ENCODE peak calls at places on chromosomes 6 and 20, in eight cellular contexts. N, Y, M, B, E, S, D and A are unnamed samples.

GRCh38 chr6:122389704-122390103 is 9.7 kb upstream of the HSF2 start:
- DNase-seq in N (peak), Y (no peak), M (no peak), B (no peak), E (peak), S (no peak), D (no peak), A (no peak)

GRCh38 chr20:32560989-32561830 is 23.9 kb downstream of the NOL4L start:
- DNase-seq in N (no peak), Y (no peak), M (no peak), B (no peak), E (no peak), S (no peak), D (no peak), A (no peak)

GRCh38 chr6:95078457-95078856 is 498.9 kb upstream of the MANEA start:
- DNase-seq in N (no peak), Y (no peak), M (no peak), B (no peak), E (no peak), S (no peak), D (no peak), A (no peak)

GRCh38 chr6:28252507-28252975 is 472 bp upstream of the ZKSCAN4 start:
- DNase-seq in N (no peak), Y (no peak), M (no peak), B (peak), E (no peak), S (peak), D (no peak), A (no peak)

GRCh38 chr6:26155066-26155925 is 68.1 kb downstream of the HFE start:
- DNase-seq in N (no peak), Y (peak), M (no peak), B (peak), E (peak), S (no peak), D (no peak), A (no peak)

GRCh38 chr6:33839399-33840063 is 35.7 kb upstream of the MLN start:
- DNase-seq in N (no peak), Y (no peak), M (no peak), B (no peak), E (no peak), S (no peak), D (no peak), A (no peak)

GRCh38 chr6:138105880-138106664 is 1.1 kb downstream of the PERP start:
- DNase-seq in N (peak), Y (peak), M (no peak), B (no peak), E (peak), S (no peak), D (no peak), A (no peak)

GRCh38 chr6:13711726-13712484 is at the start of gene RANBP9:
- DNase-seq in N (peak), Y (peak), M (peak), B (peak), E (peak), S (peak), D (peak), A (peak)

GRCh38 chr6:30763618-30764489 is 19.5 kb upstream of the IER3 start:
- DNase-seq in N (peak), Y (peak), M (no peak), B (no peak), E (peak), S (no peak), D (peak), A (no peak)

GRCh38 chr6:26187981-26188635 is 100.9 kb downstream of the HFE start:
- DNase-seq in N (peak), Y (peak), M (no peak), B (no peak), E (peak), S (peak), D (no peak), A (peak)

GRCh38 chr20:46014517-46015396 is 6.0 kb downstream of the MMP9 start:
- DNase-seq in N (no peak), Y (no peak), M (no peak), B (no peak), E (peak), S (no peak), D (no peak), A (no peak)

GRCh38 chr20:20824924-20825584 is 112.6 kb upstream of the RALGAPA2 start:
- DNase-seq in N (peak), Y (peak), M (no peak), B (peak), E (peak), S (peak), D (peak), A (no peak)

GRCh38 chr20:39429716-39430115 is 467.6 kb downstream of the DHX35 start:
- DNase-seq in N (no peak), Y (peak), M (no peak), B (peak), E (peak), S (no peak), D (no peak), A (no peak)

GRCh38 chr20:62241501-62241900 is 3.2 kb downstream of the OSBPL2 start:
- DNase-seq in N (no peak), Y (no peak), M (no peak), B (no peak), E (no peak), S (no peak), D (no peak), A (no peak)

GRCh38 chr6:166957087-166957804 is 896 bp upstream of the RNASET2 start:
- DNase-seq in N (no peak), Y (no peak), M (no peak), B (peak), E (peak), S (peak), D (no peak), A (no peak)

GRCh38 chr20:20731945-20732296 is 19.5 kb upstream of the RALGAPA2 start:
- DNase-seq in N (no peak), Y (no peak), M (no peak), B (no peak), E (no peak), S (no peak), D (no peak), A (no peak)

GRCh38 chr6:137297887-137298286 is 78.7 kb upstream of the IFNGR1 start:
- DNase-seq in N (peak), Y (no peak), M (peak), B (no peak), E (no peak), S (no peak), D (no peak), A (no peak)

GRCh38 chr6:144745434-144745833 is 460.3 kb downstream of the UTRN start:
- DNase-seq in N (no peak), Y (no peak), M (no peak), B (no peak), E (no peak), S (no peak), D (no peak), A (no peak)

GRCh38 chr6:163416640-163417253 is 2.2 kb downstream of the QKI start:
- DNase-seq in N (peak), Y (peak), M (no peak), B (no peak), E (peak), S (no peak), D (no peak), A (peak)

GRCh38 chr6:37020426-37021211 is 15.2 kb downstream of the FGD2 start:
- DNase-seq in N (no peak), Y (no peak), M (no peak), B (no peak), E (no peak), S (no peak), D (no peak), A (no peak)

GRCh38 chr6:97068211-97068610 is 143.7 kb downstream of the KLHL32 start:
- DNase-seq in N (peak), Y (peak), M (no peak), B (peak), E (peak), S (peak), D (no peak), A (peak)

GRCh38 chr20:20520776-20521175 is 152.9 kb downstream of the INSM1 start:
- DNase-seq in N (peak), Y (no peak), M (no peak), B (no peak), E (no peak), S (no peak), D (no peak), A (no peak)

GRCh38 chr6:163383912-163384311 is 30.6 kb upstream of the QKI start:
- DNase-seq in N (peak), Y (no peak), M (no peak), B (no peak), E (no peak), S (no peak), D (no peak), A (peak)

GRCh38 chr6:96059586-96059985 is 43.8 kb downstream of the FUT9 start:
- DNase-seq in N (no peak), Y (no peak), M (no peak), B (no peak), E (no peak), S (no peak), D (no peak), A (no peak)

GRCh38 chr6:22300287-22300998 is 3.6 kb upstream of the PRL start:
- DNase-seq in N (no peak), Y (no peak), M (no peak), B (no peak), E (no peak), S (no peak), D (no peak), A (no peak)

GRCh38 chr6:45436544-45437440 is 59.1 kb upstream of the SUPT3H start:
- DNase-seq in N (peak), Y (no peak), M (no peak), B (no peak), E (no peak), S (peak), D (peak), A (no peak)

GRCh38 chr20:17680128-17680835 is 1.8 kb downstream of the RRBP1 start:
- DNase-seq in N (peak), Y (peak), M (no peak), B (no peak), E (peak), S (no peak), D (no peak), A (no peak)

GRCh38 chr6:118709859-118710350 is 58.5 kb upstream of the CEP85L start:
- DNase-seq in N (peak), Y (peak), M (no peak), B (no peak), E (no peak), S (peak), D (peak), A (no peak)

GRCh38 chr20:35954907-35955251 is 577 bp upstream of the SCAND1 start:
- DNase-seq in N (peak), Y (no peak), M (no peak), B (no peak), E (peak), S (no peak), D (no peak), A (no peak)

GRCh38 chr6:112189494-112189893 is 64.9 kb downstream of the LAMA4 start:
- DNase-seq in N (peak), Y (no peak), M (no peak), B (no peak), E (no peak), S (no peak), D (no peak), A (no peak)

GRCh38 chr6:112190164-112190563 is 64.2 kb downstream of the LAMA4 start:
- DNase-seq in N (no peak), Y (no peak), M (no peak), B (no peak), E (no peak), S (no peak), D (no peak), A (no peak)

GRCh38 chr6:112193535-112194051 is 60.8 kb downstream of the LAMA4 start:
- DNase-seq in N (no peak), Y (no peak), M (no peak), B (no peak), E (peak), S (no peak), D (no peak), A (no peak)

GRCh38 chr6:112193111-112193510 is 61.3 kb downstream of the LAMA4 start:
- DNase-seq in N (no peak), Y (no peak), M (no peak), B (no peak), E (no peak), S (no peak), D (no peak), A (no peak)

GRCh38 chr6:112191509-112191908 is 62.9 kb downstream of the LAMA4 start:
- DNase-seq in N (no peak), Y (no peak), M (no peak), B (no peak), E (no peak), S (no peak), D (no peak), A (no peak)
- TF ChIP-seq RAD21 in N (no peak), Y (no peak), M (no peak), B (no peak), E (no peak), S (no peak), D (no peak), A (no peak)

GRCh38 chr20:1291191-1291741 is 25.2 kb downstream of the SNPH start:
- DNase-seq in N (peak), Y (no peak), M (no peak), B (no peak), E (no peak), S (no peak), D (no peak), A (no peak)
- TF ChIP-seq RAD21 in N (no peak), Y (no peak), M (no peak), B (no peak), E (no peak), S (no peak), D (no peak), A (no peak)

DNA sequence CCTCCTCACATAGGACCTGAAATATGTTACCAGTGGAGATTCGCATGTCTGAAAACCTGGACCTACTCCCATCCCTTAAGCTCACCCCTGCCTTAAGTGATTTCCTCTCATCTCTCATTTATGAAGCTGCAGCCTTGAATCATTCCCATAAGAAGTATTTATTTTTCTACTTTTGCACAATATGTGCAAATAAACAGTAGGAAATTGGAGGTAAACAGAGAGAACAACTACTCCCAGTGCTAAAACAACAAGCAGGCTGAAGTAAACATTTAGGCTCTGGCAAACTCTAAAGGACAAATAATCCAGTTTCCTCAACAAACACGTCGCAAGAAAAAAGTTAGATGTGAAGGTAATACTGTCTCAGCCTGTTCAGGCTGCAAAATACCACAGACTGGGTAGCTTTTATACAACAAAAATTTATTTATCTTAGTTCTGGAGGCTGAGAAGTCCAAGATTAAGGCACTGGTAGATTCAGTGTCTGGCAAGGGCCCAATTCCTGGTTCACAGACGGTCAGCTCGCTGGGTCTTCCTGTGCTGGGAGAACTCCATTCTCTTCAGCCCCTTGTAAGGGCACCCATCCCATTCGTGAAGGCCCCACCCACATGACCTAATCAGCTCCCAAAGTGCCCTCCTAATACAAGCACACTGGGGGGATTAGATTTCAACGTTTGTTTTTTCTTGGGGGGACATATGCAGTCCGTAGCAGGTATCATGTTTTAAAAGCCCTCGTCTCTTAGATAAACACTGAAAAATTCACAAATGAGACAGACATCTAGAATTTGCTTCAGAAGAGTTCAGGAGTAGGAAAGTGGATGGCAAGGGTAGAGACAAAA is 15.6 kb downstream of the SPATA2 start:
- DNase-seq in N (peak), Y (peak), M (no peak), B (no peak), E (no peak), S (no peak), D (no peak), A (no peak)
- TF ChIP-seq RAD21 in N (no peak), Y (no peak), M (no peak), B (no peak), E (no peak), S (no peak), D (no peak), A (no peak)

GRCh38 chr20:3563548-3564177 is 92.8 kb downstream of the ATRN start:
- DNase-seq in N (peak), Y (peak), M (no peak), B (peak), E (peak), S (peak), D (peak), A (peak)
- TF ChIP-seq RAD21 in N (peak), Y (peak), M (peak), B (peak), E (peak), S (peak), D (peak), A (peak)

GRCh38 chr20:24574307-24574706 is 104.9 kb downstream of the SYNDIG1 start:
- DNase-seq in N (no peak), Y (no peak), M (no peak), B (no peak), E (no peak), S (no peak), D (no peak), A (no peak)

GRCh38 chr20:24572140-24572539 is 102.7 kb downstream of the SYNDIG1 start:
- DNase-seq in N (no peak), Y (no peak), M (no peak), B (no peak), E (no peak), S (no peak), D (no peak), A (no peak)

GRCh38 chr20:24575811-24576210 is 106.4 kb downstream of the SYNDIG1 start:
- DNase-seq in N (no peak), Y (no peak), M (no peak), B (no peak), E (no peak), S (no peak), D (no peak), A (no peak)

GRCh38 chr20:24572862-24573261 is 103.4 kb downstream of the SYNDIG1 start:
- DNase-seq in N (no peak), Y (no peak), M (no peak), B (no peak), E (no peak), S (no peak), D (no peak), A (no peak)

DNA sequence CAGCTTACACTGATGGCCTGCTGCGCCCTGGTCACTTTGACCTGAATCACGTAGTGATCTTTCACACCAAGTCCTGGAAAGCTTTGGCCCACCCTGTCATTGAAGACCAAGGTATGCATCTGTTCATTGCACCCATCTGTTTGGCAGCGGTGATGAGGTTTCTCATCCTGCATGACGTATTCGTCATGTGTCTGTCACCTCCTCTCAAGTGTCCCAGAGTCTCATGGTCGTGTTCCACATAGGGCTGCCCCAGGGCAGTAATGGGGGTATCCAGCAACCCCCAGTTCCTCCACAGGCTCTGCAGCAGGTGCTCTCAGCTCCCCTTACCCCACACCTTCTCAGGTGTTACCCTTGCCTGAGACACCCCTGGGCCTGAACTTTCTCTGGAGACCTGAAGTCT is 104.1 kb downstream of the SYNDIG1 start:
- DNase-seq in N (no peak), Y (no peak), M (no peak), B (no peak), E (no peak), S (no peak), D (no peak), A (no peak)
- TF ChIP-seq RAD21 in N (no peak), Y (no peak), M (no peak), B (no peak), E (no peak), S (no peak), D (no peak), A (no peak)

GRCh38 chr6:53803081-53803860 is 8.5 kb downstream of the LRRC1 start:
- DNase-seq in N (peak), Y (no peak), M (no peak), B (no peak), E (no peak), S (no peak), D (no peak), A (no peak)

GRCh38 chr6:53805016-53805415 is 10.2 kb downstream of the LRRC1 start:
- DNase-seq in N (no peak), Y (no peak), M (no peak), B (no peak), E (no peak), S (no peak), D (no peak), A (no peak)

GRCh38 chr6:53802582-53802981 is 7.8 kb downstream of the LRRC1 start:
- DNase-seq in N (peak), Y (no peak), M (no peak), B (no peak), E (no peak), S (no peak), D (no peak), A (no peak)

GRCh38 chr6:53808302-53808881 is 13.6 kb downstream of the LRRC1 start:
- DNase-seq in N (no peak), Y (no peak), M (no peak), B (no peak), E (no peak), S (no peak), D (no peak), A (no peak)

GRCh38 chr6:53805725-53806124 is 10.9 kb downstream of the LRRC1 start:
- DNase-seq in N (no peak), Y (no peak), M (no peak), B (no peak), E (no peak), S (no peak), D (no peak), A (no peak)
- TF ChIP-seq RAD21 in N (no peak), Y (no peak), M (no peak), B (no peak), E (no peak), S (no peak), D (no peak), A (no peak)

GRCh38 chr6:52877786-52878185 is 31.7 kb downstream of the GSTA3 start:
- DNase-seq in N (peak), Y (no peak), M (no peak), B (no peak), E (no peak), S (no peak), D (no peak), A (no peak)

GRCh38 chr6:52868240-52868639 is 27.6 kb upstream of the GSTA5 start:
- DNase-seq in N (no peak), Y (no peak), M (no peak), B (no peak), E (no peak), S (no peak), D (no peak), A (no peak)

GRCh38 chr6:52876056-52876787 is 33.3 kb downstream of the GSTA3 start:
- DNase-seq in N (peak), Y (no peak), M (no peak), B (no peak), E (peak), S (no peak), D (no peak), A (no peak)

GRCh38 chr6:52877168-52877567 is 32.3 kb downstream of the GSTA3 start:
- DNase-seq in N (peak), Y (peak), M (no peak), B (no peak), E (no peak), S (no peak), D (no peak), A (peak)

GRCh38 chr6:52872031-52872430 is 31.4 kb upstream of the GSTA5 start:
- DNase-seq in N (peak), Y (no peak), M (no peak), B (no peak), E (no peak), S (no peak), D (no peak), A (no peak)
- TF ChIP-seq RAD21 in N (no peak), Y (no peak), M (no peak), B (no peak), E (no peak), S (no peak), D (no peak), A (no peak)

GRCh38 chr6:72216222-72217106 is 330.1 kb downstream of the RIMS1 start:
- DNase-seq in N (no peak), Y (no peak), M (no peak), B (peak), E (no peak), S (no peak), D (no peak), A (no peak)
- TF ChIP-seq RAD21 in N (no peak), Y (no peak), M (no peak), B (no peak), E (no peak), S (no peak), D (no peak), A (no peak)